ENCODE peak calls at places on chromosomes 12 and 14, in four cellular contexts. One of them, this sample, is unnamed.

GRCh38 chr14:52363969-52364368 is 49.9 kb downstream of the PTGER2 start:
- DNase-seq in HT-29: no peak
- DNase-seq in gastrocnemius medialis: no peak
- DNase-seq in activated CD4-positive, alpha-beta T cell treated with anti-CD3 and anti-CD28 coated beads for 24 hours: no peak
- DNase-seq in this sample: no peak

GRCh38 chr12:56224954-56225353 is 812 bp downstream of the NABP2 start:
- DNase-seq in gastrocnemius medialis: no peak
- DNase-seq in HT-29: no peak
- DNase-seq in activated CD4-positive, alpha-beta T cell treated with anti-CD3 and anti-CD28 coated beads for 24 hours: no peak
- DNase-seq in this sample: no peak

GRCh38 chr14:77120771-77121743 is 20.5 kb downstream of the ZDHHC22 start:
- DNase-seq in gastrocnemius medialis: no peak
- DNase-seq in activated CD4-positive, alpha-beta T cell treated with anti-CD3 and anti-CD28 coated beads for 24 hours: no peak
- DNase-seq in HT-29: no peak
- DNase-seq in this sample: no peak

GRCh38 chr14:70901218-70901772 is 6.0 kb upstream of the PCNX1 start:
- DNase-seq in activated CD4-positive, alpha-beta T cell treated with anti-CD3 and anti-CD28 coated beads for 24 hours: no peak
- DNase-seq in HT-29: no peak
- DNase-seq in gastrocnemius medialis: no peak
- DNase-seq in this sample: no peak

GRCh38 chr14:78947681-78948080 is 777.5 kb downstream of the NRXN3 start:
- DNase-seq in gastrocnemius medialis: no peak
- DNase-seq in activated CD4-positive, alpha-beta T cell treated with anti-CD3 and anti-CD28 coated beads for 24 hours: no peak
- DNase-seq in HT-29: no peak
- DNase-seq in this sample: no peak

GRCh38 chr14:29126865-29127264 is 360.3 kb downstream of the FOXG1 start:
- DNase-seq in HT-29: no peak
- DNase-seq in gastrocnemius medialis: no peak
- DNase-seq in activated CD4-positive, alpha-beta T cell treated with anti-CD3 and anti-CD28 coated beads for 24 hours: no peak
- DNase-seq in this sample: no peak

GRCh38 chr14:23141706-23142467 is 22.8 kb upstream of the CEBPE start:
- DNase-seq in HT-29: no peak
- DNase-seq in activated CD4-positive, alpha-beta T cell treated with anti-CD3 and anti-CD28 coated beads for 24 hours: no peak
- DNase-seq in gastrocnemius medialis: peak
- DNase-seq in this sample: no peak

GRCh38 chr12:53952335-53952694 is 2.4 kb upstream of the HOXC12 start:
- DNase-seq in activated CD4-positive, alpha-beta T cell treated with anti-CD3 and anti-CD28 coated beads for 24 hours: no peak
- DNase-seq in gastrocnemius medialis: no peak
- DNase-seq in HT-29: no peak
- DNase-seq in this sample: no peak

GRCh38 chr14:53037016-53037415 is 86.2 kb upstream of the FERMT2 start:
- DNase-seq in HT-29: no peak
- DNase-seq in gastrocnemius medialis: no peak
- DNase-seq in activated CD4-positive, alpha-beta T cell treated with anti-CD3 and anti-CD28 coated beads for 24 hours: no peak
- DNase-seq in this sample: no peak

GRCh38 chr14:77040995-77041744 is 12.7 kb upstream of the IRF2BPL start:
- DNase-seq in HT-29: no peak
- DNase-seq in gastrocnemius medialis: no peak
- DNase-seq in activated CD4-positive, alpha-beta T cell treated with anti-CD3 and anti-CD28 coated beads for 24 hours: no peak
- DNase-seq in this sample: peak

GRCh38 chr12:65493893-65494205 is 215.4 kb downstream of the MSRB3 start:
- DNase-seq in gastrocnemius medialis: no peak
- DNase-seq in HT-29: no peak
- DNase-seq in activated CD4-positive, alpha-beta T cell treated with anti-CD3 and anti-CD28 coated beads for 24 hours: no peak
- DNase-seq in this sample: no peak

GRCh38 chr12:42846782-42847181 is 257.2 kb upstream of the PRICKLE1 start:
- DNase-seq in HT-29: no peak
- DNase-seq in activated CD4-positive, alpha-beta T cell treated with anti-CD3 and anti-CD28 coated beads for 24 hours: no peak
- DNase-seq in gastrocnemius medialis: no peak
- DNase-seq in this sample: no peak

GRCh38 chr14:26204954-26205479 is 392.8 kb downstream of the NOVA1 start:
- DNase-seq in activated CD4-positive, alpha-beta T cell treated with anti-CD3 and anti-CD28 coated beads for 24 hours: no peak
- DNase-seq in gastrocnemius medialis: no peak
- DNase-seq in HT-29: no peak
- DNase-seq in this sample: no peak

GRCh38 chr12:124392991-124393790 is 98.3 kb downstream of the RFLNA start:
- DNase-seq in HT-29: peak
- DNase-seq in gastrocnemius medialis: peak
- DNase-seq in activated CD4-positive, alpha-beta T cell treated with anti-CD3 and anti-CD28 coated beads for 24 hours: no peak
- DNase-seq in this sample: peak

GRCh38 chr14:39665084-39665483 is 232.9 kb upstream of the FBXO33 start:
- DNase-seq in gastrocnemius medialis: no peak
- DNase-seq in HT-29: no peak
- DNase-seq in activated CD4-positive, alpha-beta T cell treated with anti-CD3 and anti-CD28 coated beads for 24 hours: no peak
- DNase-seq in this sample: no peak

GRCh38 chr14:61154606-61155005 is 126.5 kb downstream of the TMEM30B start:
- DNase-seq in HT-29: no peak
- DNase-seq in activated CD4-positive, alpha-beta T cell treated with anti-CD3 and anti-CD28 coated beads for 24 hours: no peak
- DNase-seq in gastrocnemius medialis: no peak
- DNase-seq in this sample: no peak

GRCh38 chr12:124605869-124606774 is 38.7 kb upstream of the NCOR2 start:
- DNase-seq in HT-29: no peak
- DNase-seq in activated CD4-positive, alpha-beta T cell treated with anti-CD3 and anti-CD28 coated beads for 24 hours: no peak
- DNase-seq in gastrocnemius medialis: no peak
- DNase-seq in this sample: no peak

GRCh38 chr12:65602579-65603295 is 221.5 kb upstream of the HMGA2 start:
- DNase-seq in gastrocnemius medialis: peak
- DNase-seq in activated CD4-positive, alpha-beta T cell treated with anti-CD3 and anti-CD28 coated beads for 24 hours: peak
- DNase-seq in HT-29: peak
- DNase-seq in this sample: peak

GRCh38 chr12:3152892-3153291 is 75.7 kb downstream of the TSPAN9 start:
- DNase-seq in gastrocnemius medialis: no peak
- DNase-seq in HT-29: no peak
- DNase-seq in activated CD4-positive, alpha-beta T cell treated with anti-CD3 and anti-CD28 coated beads for 24 hours: no peak
- DNase-seq in this sample: no peak

GRCh38 chr12:112031472-112031871 is 18.2 kb downstream of the ERP29 start:
- DNase-seq in activated CD4-positive, alpha-beta T cell treated with anti-CD3 and anti-CD28 coated beads for 24 hours: no peak
- DNase-seq in gastrocnemius medialis: no peak
- DNase-seq in HT-29: no peak
- DNase-seq in this sample: no peak

GRCh38 chr12:119235352-119235751 is 56.6 kb downstream of the HSPB8 start:
- DNase-seq in HT-29: no peak
- DNase-seq in activated CD4-positive, alpha-beta T cell treated with anti-CD3 and anti-CD28 coated beads for 24 hours: no peak
- DNase-seq in gastrocnemius medialis: no peak
- DNase-seq in this sample: peak

GRCh38 chr14:61300754-61301153 is 19.6 kb upstream of the TMEM30B start:
- DNase-seq in HT-29: no peak
- DNase-seq in activated CD4-positive, alpha-beta T cell treated with anti-CD3 and anti-CD28 coated beads for 24 hours: no peak
- DNase-seq in gastrocnemius medialis: no peak
- DNase-seq in this sample: no peak

GRCh38 chr14:66015046-66015780 is 471.0 kb upstream of the CCDC196 start:
- DNase-seq in activated CD4-positive, alpha-beta T cell treated with anti-CD3 and anti-CD28 coated beads for 24 hours: no peak
- DNase-seq in gastrocnemius medialis: no peak
- DNase-seq in HT-29: no peak
- DNase-seq in this sample: no peak

GRCh38 chr12:92065018-92065499 is 80.6 kb downstream of the BTG1 start:
- DNase-seq in gastrocnemius medialis: no peak
- DNase-seq in activated CD4-positive, alpha-beta T cell treated with anti-CD3 and anti-CD28 coated beads for 24 hours: no peak
- DNase-seq in HT-29: no peak
- DNase-seq in this sample: peak

GRCh38 chr12:5498081-5498480 is 66.2 kb downstream of the NTF3 start:
- DNase-seq in gastrocnemius medialis: no peak
- DNase-seq in HT-29: no peak
- DNase-seq in activated CD4-positive, alpha-beta T cell treated with anti-CD3 and anti-CD28 coated beads for 24 hours: no peak
- DNase-seq in this sample: no peak

GRCh38 chr14:102020058-102020971 is 55.9 kb downstream of the DYNC1H1 start:
- DNase-seq in HT-29: no peak
- DNase-seq in activated CD4-positive, alpha-beta T cell treated with anti-CD3 and anti-CD28 coated beads for 24 hours: peak
- DNase-seq in gastrocnemius medialis: no peak
- DNase-seq in this sample: no peak

GRCh38 chr14:61607570-61608244 is 87.6 kb upstream of the HIF1A start:
- DNase-seq in gastrocnemius medialis: no peak
- DNase-seq in activated CD4-positive, alpha-beta T cell treated with anti-CD3 and anti-CD28 coated beads for 24 hours: no peak
- DNase-seq in HT-29: no peak
- DNase-seq in this sample: no peak

GRCh38 chr14:44444454-44444853 is 62.6 kb downstream of the FSCB start:
- DNase-seq in gastrocnemius medialis: no peak
- DNase-seq in HT-29: no peak
- DNase-seq in activated CD4-positive, alpha-beta T cell treated with anti-CD3 and anti-CD28 coated beads for 24 hours: no peak
- DNase-seq in this sample: no peak

GRCh38 chr12:113002155-113002554 is 23.8 kb downstream of the OAS2 start:
- DNase-seq in activated CD4-positive, alpha-beta T cell treated with anti-CD3 and anti-CD28 coated beads for 24 hours: no peak
- DNase-seq in HT-29: peak
- DNase-seq in gastrocnemius medialis: no peak
- DNase-seq in this sample: no peak

GRCh38 chr12:109523071-109523470 is 45.6 kb downstream of the UBE3B start:
- DNase-seq in activated CD4-positive, alpha-beta T cell treated with anti-CD3 and anti-CD28 coated beads for 24 hours: no peak
- DNase-seq in gastrocnemius medialis: no peak
- DNase-seq in HT-29: no peak
- DNase-seq in this sample: no peak

This sample was measured in Calu3.